ENCODE peak calls at places on chromosomes 2 and 18, in ten cellular contexts. T, D, V, Z, S, K, H, P, W and X are unnamed samples.

GRCh38 chr2:149595069-149595963 is 7.7 kb upstream of the MMADHC start:
- DNase-seq in T (no peak), D (no peak), V (no peak), Z (peak), S (peak), K (no peak), H (no peak), P (no peak), W (no peak), X (no peak)

GRCh38 chr2:168992026-168992425 is 39.1 kb downstream of the ABCB11 start:
- DNase-seq in T (no peak), D (no peak), V (no peak), Z (no peak), S (no peak), K (peak), H (no peak), P (no peak), W (no peak), X (no peak)

GRCh38 chr2:197461073-197461472 is 7.7 kb downstream of the COQ10B start:
- DNase-seq in T (no peak), D (no peak), V (no peak), Z (no peak), S (no peak), K (peak), H (no peak), P (no peak), W (no peak), X (no peak)

GRCh38 chr18:24992491-24992890 is 359.5 kb downstream of the ZNF521 start:
- DNase-seq in T (no peak), D (no peak), V (no peak), Z (no peak), S (no peak), K (no peak), H (no peak), P (no peak), W (no peak), X (no peak)

GRCh38 chr2:200300650-200301314 is 5.7 kb upstream of the SPATS2L start:
- DNase-seq in T (no peak), D (no peak), V (no peak), Z (peak), S (peak), K (peak), H (no peak), P (no peak), W (no peak), X (no peak)

GRCh38 chr2:162118166-162119031 is 33.6 kb downstream of the GCG start:
- DNase-seq in T (no peak), D (no peak), V (no peak), Z (no peak), S (peak), K (peak), H (no peak), P (no peak), W (no peak), X (no peak)

GRCh38 chr2:70523996-70524965 is 29.3 kb downstream of the TGFA start:
- DNase-seq in T (no peak), D (peak), V (peak), Z (peak), S (peak), K (peak), H (peak), P (no peak), W (no peak), X (no peak)

GRCh38 chr18:36025025-36025424 is 42.3 kb downstream of the RPRD1A start:
- DNase-seq in T (no peak), D (no peak), V (no peak), Z (no peak), S (no peak), K (peak), H (no peak), P (no peak), W (no peak), X (no peak)

GRCh38 chr2:119821266-119821665 is 61.5 kb downstream of the PTPN4 start:
- DNase-seq in T (no peak), D (no peak), V (no peak), Z (no peak), S (no peak), K (peak), H (no peak), P (no peak), W (no peak), X (no peak)

GRCh38 chr2:100691846-100692245 is 128.1 kb upstream of the NPAS2 start:
- DNase-seq in T (no peak), D (no peak), V (no peak), Z (no peak), S (no peak), K (no peak), H (no peak), P (no peak), W (no peak), X (no peak)

GRCh38 chr18:22503803-22504202 is 86.1 kb upstream of the CTAGE1 start:
- DNase-seq in T (no peak), D (no peak), V (no peak), Z (no peak), S (peak), K (peak), H (no peak), P (no peak), W (no peak), X (no peak)

GRCh38 chr18:36441872-36442271 is 144.4 kb downstream of the FHOD3 start:
- DNase-seq in T (no peak), D (no peak), V (no peak), Z (no peak), S (peak), K (peak), H (no peak), P (no peak), W (no peak), X (no peak)

GRCh38 chr18:31954349-31954748 is 11.4 kb upstream of the TRAPPC8 start:
- DNase-seq in T (no peak), D (no peak), V (no peak), Z (peak), S (no peak), K (peak), H (no peak), P (no peak), W (no peak), X (no peak)

GRCh38 chr2:161316686-161317085 is 8.5 kb downstream of the PSMD14 start:
- DNase-seq in T (no peak), D (no peak), V (no peak), Z (no peak), S (peak), K (no peak), H (no peak), P (no peak), W (no peak), X (no peak)

GRCh38 chr2:134320930-134321329 is 67.1 kb downstream of the MGAT5 start:
- DNase-seq in T (no peak), D (peak), V (peak), Z (no peak), S (no peak), K (no peak), H (no peak), P (no peak), W (no peak), X (no peak)

GRCh38 chr2:168574856-168575630 is 119.0 kb downstream of the CERS6 start:
- DNase-seq in T (no peak), D (no peak), V (no peak), Z (no peak), S (peak), K (no peak), H (no peak), P (no peak), W (no peak), X (no peak)

GRCh38 chr2:24404582-24404981 is 44.2 kb upstream of the ITSN2 start:
- DNase-seq in T (no peak), D (no peak), V (no peak), Z (no peak), S (no peak), K (no peak), H (no peak), P (no peak), W (no peak), X (no peak)

GRCh38 chr18:43634994-43635393 is 357.7 kb upstream of the SYT4 start:
- DNase-seq in T (no peak), D (no peak), V (no peak), Z (peak), S (no peak), K (no peak), H (no peak), P (no peak), W (no peak), X (no peak)

GRCh38 chr18:55385770-55386169 is 202.2 kb downstream of the TCF4 start:
- DNase-seq in T (no peak), D (no peak), V (no peak), Z (no peak), S (no peak), K (no peak), H (no peak), P (no peak), W (no peak), X (no peak)

GRCh38 chr18:12659904-12660605 is 2.1 kb upstream of the SPIRE1 start:
- DNase-seq in T (no peak), D (no peak), V (peak), Z (peak), S (peak), K (peak), H (peak), P (no peak), W (peak), X (no peak)

GRCh38 chr2:191740016-191740419 is 62.1 kb downstream of the NABP1 start:
- DNase-seq in T (no peak), D (peak), V (peak), Z (no peak), S (no peak), K (no peak), H (no peak), P (no peak), W (peak), X (no peak)

GRCh38 chr2:715847-716573 is 38.8 kb upstream of the TMEM18 start:
- DNase-seq in T (no peak), D (no peak), V (peak), Z (peak), S (peak), K (peak), H (peak), P (no peak), W (no peak), X (no peak)

GRCh38 chr18:37476182-37476581 is 89.4 kb downstream of the CELF4 start:
- DNase-seq in T (no peak), D (no peak), V (peak), Z (peak), S (peak), K (no peak), H (peak), P (no peak), W (peak), X (peak)

GRCh38 chr2:179981085-179981484 is 26.0 kb downstream of the CWC22 start:
- DNase-seq in T (no peak), D (no peak), V (no peak), Z (no peak), S (peak), K (peak), H (no peak), P (no peak), W (no peak), X (no peak)

GRCh38 chr2:207662203-207662602 is 37.0 kb upstream of the METTL21A start:
- DNase-seq in T (no peak), D (no peak), V (peak), Z (no peak), S (no peak), K (no peak), H (no peak), P (no peak), W (no peak), X (no peak)

GRCh38 chr18:48563027-48563426 is 24.2 kb downstream of the CTIF start:
- DNase-seq in T (no peak), D (no peak), V (peak), Z (peak), S (peak), K (peak), H (no peak), P (no peak), W (no peak), X (no peak)